ENCODE peak calls at places on chromosomes 3 and 15, in eight cellular contexts. I is transverse colon; W is psoas muscle; X is thoracic aorta; L is CD8-positive, alpha-beta T cell; R is sigmoid colon; E is upper lobe of right lung; N is A549. C is an unnamed sample.

GRCh38 chr15:79221696-79222095 is 60.8 kb upstream of the ANKRD34C start:
- DNase-seq in I (no peak), W (no peak), X (no peak), L (no peak), R (no peak), E (no peak), N (no peak), C (no peak)

GRCh38 chr3:142444343-142444742 is 3.5 kb downstream of the XRN1 start:
- DNase-seq in I (no peak), W (no peak), X (no peak), L (no peak), R (no peak), E (no peak), N (no peak), C (no peak)

GRCh38 chr15:52735231-52736089 is 54.7 kb downstream of the ONECUT1 start:
- DNase-seq in I (peak; percentile 70), W (no peak), X (peak; percentile 8), L (peak; percentile 60), R (peak; percentile 66), E (no peak), N (peak; percentile 83), C (no peak)

GRCh38 chr3:106345353-106346027 is 476.7 kb upstream of the CBLB start:
- DNase-seq in I (no peak), W (no peak), X (no peak), L (no peak), R (no peak), E (no peak), N (peak; percentile 3), C (no peak)

GRCh38 chr3:163951397-163951987 is 1126.8 kb downstream of the SI start:
- DNase-seq in I (no peak), W (no peak), X (no peak), L (no peak), R (no peak), E (no peak), N (no peak), C (no peak)

GRCh38 chr3:159273608-159274007 is 471.8 kb downstream of the MFSD1 start:
- DNase-seq in I (no peak), W (no peak), X (no peak), L (no peak), R (no peak), E (no peak), N (no peak), C (no peak)

GRCh38 chr3:126348308-126348920 is 8.8 kb downstream of the KLF15 start:
- DNase-seq in I (no peak), W (peak; percentile 11), X (no peak), L (no peak), R (no peak), E (no peak), N (no peak), C (no peak)

GRCh38 chr3:121228971-121229370 is 316.8 kb downstream of the POLQ start:
- DNase-seq in I (no peak), W (no peak), X (no peak), L (no peak), R (no peak), E (no peak), N (no peak), C (no peak)

GRCh38 chr3:168123211-168124173 is 27.8 kb upstream of the GOLIM4 start:
- DNase-seq in I (no peak), W (no peak), X (no peak), L (no peak), R (no peak), E (no peak), N (no peak), C (no peak)

GRCh38 chr3:172315401-172316091 is 132.7 kb downstream of the GHSR start:
- DNase-seq in I (peak; percentile 43), W (no peak), X (no peak), L (no peak), R (peak; percentile 75), E (no peak), N (peak; percentile 21), C (no peak)

GRCh38 chr3:53496984-53497383 is 2.6 kb downstream of the CACNA1D start:
- DNase-seq in I (no peak), W (no peak), X (no peak), L (no peak), R (no peak), E (no peak), N (no peak), C (no peak)

GRCh38 chr3:12303998-12304397 is 15.1 kb downstream of the PPARG start:
- DNase-seq in I (no peak), W (no peak), X (no peak), L (no peak), R (no peak), E (no peak), N (peak; percentile 17), C (no peak)

GRCh38 chr15:65163041-65163440 is 22.1 kb downstream of the CLPX start:
- DNase-seq in I (no peak), W (no peak), X (no peak), L (no peak), R (no peak), E (no peak), N (no peak), C (no peak)

GRCh38 chr15:65171428-65171827 is 13.7 kb downstream of the CLPX start:
- DNase-seq in I (no peak), W (no peak), X (no peak), L (no peak), R (no peak), E (no peak), N (no peak), C (no peak)

GRCh38 chr15:65164139-65164538 is 21.0 kb downstream of the CLPX start:
- DNase-seq in I (no peak), W (no peak), X (no peak), L (no peak), R (no peak), E (no peak), N (no peak), C (no peak)

DNA sequence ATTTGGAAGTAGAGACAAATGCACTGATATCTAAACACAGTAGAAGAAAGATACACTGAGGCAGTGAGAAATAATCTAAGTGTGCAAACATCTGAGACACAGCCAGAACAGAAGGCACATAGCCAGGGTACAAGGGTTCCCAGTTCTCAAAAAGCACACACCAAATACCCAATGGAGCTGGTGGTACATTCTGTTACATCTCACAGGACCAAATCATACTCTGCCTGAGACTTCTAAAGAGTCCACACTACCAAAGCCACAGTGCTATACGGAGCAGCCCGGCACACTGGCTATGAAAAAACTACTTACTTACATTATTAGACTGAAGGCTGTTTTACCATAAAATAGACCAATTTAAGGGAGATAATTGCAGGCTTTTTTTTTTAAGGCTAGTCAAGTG is 19.3 kb downstream of the CLPX start:
- DNase-seq in I (no peak), W (no peak), X (no peak), L (no peak), R (no peak), E (no peak), N (no peak), C (no peak)
- H3K27ac ChIP-seq in I (no peak overlapping the region), W (no peak overlapping the region), X (no peak overlapping the region), L (no peak overlapping the region), R (no peak overlapping the region), E (no peak overlapping the region), N (no peak overlapping the region), C (peak overlapping the region; percentile 72)

GRCh38 chr15:77696006-77696631 is 63.4 kb upstream of the LINGO1 start:
- DNase-seq in I (no peak), W (no peak), X (no peak), L (no peak), R (no peak), E (no peak), N (no peak), C (no peak)

GRCh38 chr15:77693576-77693975 is 60.9 kb upstream of the LINGO1 start:
- DNase-seq in I (no peak), W (no peak), X (no peak), L (no peak), R (no peak), E (no peak), N (no peak), C (no peak)

GRCh38 chr15:77697893-77698292 is 65.2 kb upstream of the LINGO1 start:
- DNase-seq in I (no peak), W (no peak), X (no peak), L (no peak), R (no peak), E (no peak), N (no peak), C (no peak)

GRCh38 chr15:77696871-77697270 is 64.2 kb upstream of the LINGO1 start:
- DNase-seq in I (no peak), W (peak; percentile 3), X (no peak), L (no peak), R (no peak), E (no peak), N (no peak), C (no peak)

DNA sequence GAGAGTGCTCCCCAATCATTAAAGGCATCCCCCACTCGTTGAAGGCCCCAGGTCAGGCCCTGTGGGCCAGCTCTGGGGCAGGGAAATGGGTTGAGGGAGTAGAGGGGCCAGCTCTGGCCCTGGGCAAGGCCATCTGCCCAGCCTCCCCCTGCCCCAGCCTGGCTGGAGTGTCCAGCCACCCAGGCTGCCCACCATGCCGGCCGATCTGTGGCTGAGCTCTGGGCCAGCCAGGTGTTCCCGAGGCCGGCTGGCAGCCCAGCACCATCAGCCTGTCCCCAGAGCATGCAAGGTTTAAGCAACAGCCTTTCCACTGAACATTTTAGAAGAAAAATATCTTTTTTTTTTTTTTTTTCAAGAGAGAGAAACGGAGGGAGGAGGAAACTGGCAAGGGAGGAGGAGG is 62.8 kb upstream of the LINGO1 start:
- DNase-seq in I (no peak), W (no peak), X (no peak), L (no peak), R (no peak), E (no peak), N (no peak), C (no peak)
- H3K27ac ChIP-seq in I (no peak overlapping the region), W (no peak overlapping the region), X (no peak overlapping the region), L (no peak overlapping the region), R (no peak overlapping the region), E (no peak overlapping the region), N (no peak overlapping the region), C (no peak overlapping the region)

DNA sequence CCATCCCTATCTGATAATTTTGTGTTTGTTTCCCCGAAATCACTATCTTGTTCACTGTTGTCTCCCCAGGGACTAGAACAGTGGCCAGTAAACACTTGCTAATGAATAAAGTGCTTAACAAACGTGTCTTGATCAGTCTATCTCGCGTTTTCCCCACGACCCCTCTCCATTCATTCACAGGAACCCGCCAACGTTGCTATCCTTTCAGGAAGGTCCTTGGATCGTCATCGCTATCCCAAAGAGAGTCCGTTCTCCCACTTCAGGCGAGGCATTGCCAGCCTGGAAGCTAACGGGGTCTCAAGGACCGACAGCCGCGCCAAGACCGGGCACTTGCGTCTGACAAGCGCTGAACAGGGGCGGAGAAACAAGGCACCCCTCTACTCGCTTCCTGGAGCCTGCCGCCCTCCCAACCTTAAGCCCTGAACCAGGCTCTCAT is 338 bp downstream of the LINS1 start:
- DNase-seq in I (no peak), W (no peak), X (no peak), L (no peak), R (no peak), E (no peak), N (peak; percentile 8), C (no peak)
- H3K27ac ChIP-seq in I (peak overlapping the region; percentile 90), W (peak overlapping the region; percentile 84), X (peak overlapping the region; percentile 58), L (peak overlapping the region; percentile 71), R (peak overlapping the region; percentile 86), E (peak overlapping the region; percentile 88), N (peak overlapping the region; percentile 81), C (peak overlapping the region; percentile 80)

DNA sequence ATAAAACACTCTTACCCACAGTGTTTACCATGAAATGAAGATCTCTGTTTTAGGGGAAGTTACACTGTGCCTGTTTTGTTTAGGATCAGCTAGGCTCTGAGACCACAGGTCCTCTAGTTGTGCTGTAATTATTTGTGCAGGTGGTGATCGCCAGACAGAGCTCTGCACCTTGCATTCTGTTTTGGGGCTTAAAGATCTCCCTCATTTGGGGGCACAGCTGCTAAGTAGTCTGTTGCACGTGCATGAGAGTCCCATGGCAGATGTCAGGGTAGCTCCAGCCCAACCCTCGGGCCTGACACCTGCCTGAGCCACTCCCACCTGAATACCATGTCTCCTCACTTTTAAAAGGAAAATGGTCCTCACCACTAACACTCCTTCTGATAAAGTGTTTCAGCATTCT is 12.4 kb downstream of the C3orf20 start:
- DNase-seq in I (no peak), W (no peak), X (no peak), L (no peak), R (no peak), E (no peak), N (no peak), C (no peak)
- H3K27ac ChIP-seq in I (no peak overlapping the region), W (no peak overlapping the region), X (no peak overlapping the region), L (no peak overlapping the region), R (no peak overlapping the region), E (no peak overlapping the region), N (no peak overlapping the region), C (no peak overlapping the region)